ENCODE peak calls at places on chromosomes 1 and 21, in six cellular contexts. O is stimulated activated CD4-positive, alpha-beta T cell treated with anti-CD3 and anti-CD28 coated beads, Interleukin-2, amount 100 ng/mL, for 24 hours; K is stimulated activated naive CD4-positive, alpha-beta T cell; E is AG08396; M is activated T-helper 1 cell treated with anti-CD3 and anti-CD28 coated beads, Interleukin-12 subunit alpha, Interleukin-12 subunit beta, Interleukin-2, Interleukin-4 antibody, amounts not matched to agents 30 ng/mL and 10 ng/mL and 1 ng/mL, durations not matched to agents 14 hours and 24 hours and 36 hours; S is NT2/D1. A is an unnamed sample.

GRCh38 chr1:26094677-26095383 is 16.8 kb upstream of the PDIK1L start:
- DNase-seq in S (no peak), K (no peak), M (no peak), E (no peak), O (no peak), A (peak)

GRCh38 chr1:231724041-231724440 is 97.5 kb downstream of the DISC1 start:
- DNase-seq in O (no peak), S (no peak), K (no peak), E (no peak), M (no peak), A (no peak)

GRCh38 chr1:153058826-153059784 is 1.8 kb upstream of the SPRR2A start:
- DNase-seq in O (no peak), S (no peak), K (no peak), E (no peak), M (no peak), A (no peak)

GRCh38 chr21:25997788-25998611 is 172.6 kb downstream of the APP start:
- DNase-seq in K (no peak), O (no peak), S (peak), E (no peak), M (no peak), A (peak)

GRCh38 chr1:10537082-10537766 is 62.5 kb downstream of the PEX14 start:
- DNase-seq in M (no peak), E (no peak), K (no peak), O (no peak), S (no peak), A (no peak)

GRCh38 chr1:6745073-6745472 is 40.2 kb upstream of the CAMTA1 start:
- DNase-seq in S (no peak), K (no peak), E (no peak), O (peak), M (no peak), A (no peak)

GRCh38 chr1:13823126-13823880 is 123.3 kb downstream of the PRDM2 start:
- DNase-seq in S (no peak), K (no peak), M (no peak), O (peak), E (no peak), A (no peak)

GRCh38 chr1:200224315-200224714 is 185.5 kb downstream of the ZNF281 start:
- DNase-seq in S (peak), E (peak), O (no peak), M (no peak), K (no peak), A (peak)

GRCh38 chr1:197799271-197799670 is 24.0 kb upstream of the DENND1B start:
- DNase-seq in M (no peak), K (no peak), S (no peak), E (peak), O (no peak), A (no peak)

A was measured in SK-MEL-5.